ENCODE peak calls at places on chromosomes 4 and X, in four cellular contexts. H, S, V and J are unnamed samples.

GRCh38 chrX:39969099-39969825 is 128.5 kb downstream of the BCOR start:
- DNase-seq in H (no peak), V (no peak), S (no peak), J (no peak)

GRCh38 chr4:155972098-155972497 is 18.4 kb upstream of the CTSO start:
- DNase-seq in H (peak; percentile 29), S (no peak), V (peak; percentile 23), J (peak; percentile 23)

GRCh38 chr4:48575964-48576363 is 85.9 kb downstream of the ZAR1 start:
- DNase-seq in H (no peak), V (peak; percentile 44), S (no peak), J (no peak)

GRCh38 chr4:99927566-99927965 is 18.9 kb downstream of the DNAJB14 start:
- DNase-seq in H (peak; percentile 26), S (no peak), V (no peak), J (no peak)

GRCh38 chr4:183556947-183557346 is 52.1 kb downstream of the ING2 start:
- DNase-seq in H (no peak), V (no peak), S (no peak), J (no peak)

GRCh38 chrX:133415276-133416105 is at the start of gene GPC4:
- DNase-seq in H (no peak), S (no peak), V (no peak), J (no peak)

GRCh38 chr4:10028910-10029309 is 7.6 kb upstream of the SLC2A9 start:
- DNase-seq in H (no peak), S (no peak), V (peak; percentile 31), J (no peak)

GRCh38 chrX:13051529-13052172 is 7.2 kb upstream of the FAM9C start:
- DNase-seq in S (no peak), H (no peak), V (no peak), J (no peak)

GRCh38 chr4:176031927-176032326 is 33.7 kb upstream of the WDR17 start:
- DNase-seq in H (no peak), S (no peak), V (peak; percentile 4), J (no peak)

GRCh38 chr4:32499176-32499575 is 1779.0 kb downstream of the PCDH7 start:
- DNase-seq in S (no peak), V (no peak), H (no peak), J (no peak)